ENCODE peak calls at places on chromosomes 3 and 15, in six cellular contexts. One of them, this sample, is unnamed.
A peak's percentile ranks its signal among the peaks of the same experiment; 100 is the strongest.

GRCh38 chr3:73511555-73511954 is 113.2 kb downstream of the PDZRN3 start:
- DNase-seq in left lung: no peak
- DNase-seq in transverse colon: peak; percentile 24
- DNase-seq in IMR-90: no peak
- DNase-seq in upper lobe of right lung: no peak
- DNase-seq in thoracic aorta: no peak
- DNase-seq in this sample: no peak

GRCh38 chr3:192284443-192285072 is 442.8 kb downstream of the FGF12 start:
- DNase-seq in left lung: no peak
- DNase-seq in transverse colon: no peak
- DNase-seq in IMR-90: no peak
- DNase-seq in upper lobe of right lung: no peak
- DNase-seq in thoracic aorta: no peak
- DNase-seq in this sample: no peak

GRCh38 chr3:188421151-188421821 is 267.3 kb downstream of the LPP start:
- DNase-seq in left lung: no peak
- DNase-seq in transverse colon: no peak
- DNase-seq in IMR-90: peak; percentile 90
- DNase-seq in upper lobe of right lung: no peak
- DNase-seq in thoracic aorta: no peak
- DNase-seq in this sample: no peak

GRCh38 chr3:2212211-2212610 is 113.5 kb downstream of the CNTN4 start:
- DNase-seq in left lung: no peak
- DNase-seq in transverse colon: no peak
- DNase-seq in IMR-90: no peak
- DNase-seq in upper lobe of right lung: no peak
- DNase-seq in thoracic aorta: no peak
- DNase-seq in this sample: no peak

GRCh38 chr3:43162573-43163084 is 56.8 kb upstream of the POMGNT2 start:
- DNase-seq in left lung: no peak
- DNase-seq in transverse colon: no peak
- DNase-seq in IMR-90: no peak
- DNase-seq in upper lobe of right lung: no peak
- DNase-seq in thoracic aorta: no peak
- DNase-seq in this sample: no peak

GRCh38 chr15:85331666-85332261 is 48.6 kb upstream of the AKAP13 start:
- DNase-seq in left lung: no peak
- DNase-seq in transverse colon: no peak
- DNase-seq in IMR-90: no peak
- DNase-seq in upper lobe of right lung: no peak
- DNase-seq in thoracic aorta: no peak
- DNase-seq in this sample: no peak

GRCh38 chr15:39362832-39363561 is 217.9 kb upstream of the THBS1 start:
- DNase-seq in left lung: no peak
- DNase-seq in transverse colon: no peak
- DNase-seq in IMR-90: peak; percentile 96
- DNase-seq in upper lobe of right lung: no peak
- DNase-seq in thoracic aorta: no peak
- DNase-seq in this sample: no peak

GRCh38 chr3:12437223-12437605 is 47.1 kb upstream of the TSEN2 start:
- DNase-seq in left lung: no peak
- DNase-seq in transverse colon: no peak
- DNase-seq in IMR-90: no peak
- DNase-seq in upper lobe of right lung: no peak
- DNase-seq in thoracic aorta: no peak
- DNase-seq in this sample: no peak

GRCh38 chr3:128572644-128573105 is 77.9 kb downstream of the RPN1 start:
- DNase-seq in left lung: no peak
- DNase-seq in transverse colon: peak; percentile 17
- DNase-seq in IMR-90: no peak
- DNase-seq in upper lobe of right lung: no peak
- DNase-seq in thoracic aorta: no peak
- DNase-seq in this sample: no peak

GRCh38 chr3:179898024-179898423 is 138.7 kb downstream of the PEX5L start:
- DNase-seq in left lung: no peak
- DNase-seq in transverse colon: no peak
- DNase-seq in IMR-90: peak; percentile 55
- DNase-seq in upper lobe of right lung: no peak
- DNase-seq in thoracic aorta: no peak
- DNase-seq in this sample: no peak

GRCh38 chr3:23889401-23889800 is 27.4 kb downstream of the NKIRAS1 start:
- DNase-seq in left lung: no peak
- DNase-seq in transverse colon: no peak
- DNase-seq in IMR-90: no peak
- DNase-seq in upper lobe of right lung: no peak
- DNase-seq in thoracic aorta: no peak
- DNase-seq in this sample: no peak

GRCh38 chr3:45273681-45274515 is 47.8 kb upstream of the TMEM158 start:
- DNase-seq in left lung: no peak
- DNase-seq in transverse colon: no peak
- DNase-seq in IMR-90: peak; percentile 49
- DNase-seq in upper lobe of right lung: no peak
- DNase-seq in thoracic aorta: no peak
- DNase-seq in this sample: no peak

GRCh38 chr3:186464424-186465093 is 79.6 kb downstream of the CRYGS start:
- DNase-seq in left lung: no peak
- DNase-seq in transverse colon: no peak
- DNase-seq in IMR-90: no peak
- DNase-seq in upper lobe of right lung: no peak
- DNase-seq in thoracic aorta: no peak
- DNase-seq in this sample: no peak

GRCh38 chr3:78029775-78030174 is 989.9 kb downstream of the ROBO2 start:
- DNase-seq in left lung: peak; percentile 71
- DNase-seq in transverse colon: no peak
- DNase-seq in IMR-90: no peak
- DNase-seq in upper lobe of right lung: peak; percentile 60
- DNase-seq in thoracic aorta: no peak
- DNase-seq in this sample: no peak

GRCh38 chr15:66946578-66947164 is 118.7 kb upstream of the SMAD3 start:
- DNase-seq in left lung: peak; percentile 86
- DNase-seq in transverse colon: peak; percentile 78
- DNase-seq in IMR-90: peak; percentile 70
- DNase-seq in upper lobe of right lung: peak; percentile 77
- DNase-seq in thoracic aorta: no peak
- DNase-seq in this sample: peak; percentile 39

GRCh38 chr3:29955413-29955812 is 651.0 kb upstream of the TGFBR2 start:
- DNase-seq in left lung: no peak
- DNase-seq in transverse colon: no peak
- DNase-seq in IMR-90: no peak
- DNase-seq in upper lobe of right lung: no peak
- DNase-seq in thoracic aorta: no peak
- DNase-seq in this sample: no peak

GRCh38 chr3:152622813-152623167 is 212.1 kb upstream of the P2RY1 start:
- DNase-seq in left lung: no peak
- DNase-seq in transverse colon: no peak
- DNase-seq in IMR-90: no peak
- DNase-seq in upper lobe of right lung: no peak
- DNase-seq in thoracic aorta: no peak
- DNase-seq in this sample: no peak

GRCh38 chr3:79383402-79384012 is 384.3 kb downstream of the ROBO1 start:
- DNase-seq in left lung: no peak
- DNase-seq in transverse colon: no peak
- DNase-seq in IMR-90: peak; percentile 39
- DNase-seq in upper lobe of right lung: no peak
- DNase-seq in thoracic aorta: no peak
- DNase-seq in this sample: no peak

GRCh38 chr15:101028772-101029438 is 109.7 kb downstream of the LRRK1 start:
- DNase-seq in left lung: no peak
- DNase-seq in transverse colon: peak; percentile 4
- DNase-seq in IMR-90: no peak
- DNase-seq in upper lobe of right lung: peak; percentile 23
- DNase-seq in thoracic aorta: no peak
- DNase-seq in this sample: no peak

GRCh38 chr3:34073141-34073540 is 274.7 kb downstream of the PDCD6IP start:
- DNase-seq in left lung: no peak
- DNase-seq in transverse colon: no peak
- DNase-seq in IMR-90: no peak
- DNase-seq in upper lobe of right lung: no peak
- DNase-seq in thoracic aorta: no peak
- DNase-seq in this sample: no peak

GRCh38 chr3:123081718-123082369 is 15.0 kb downstream of the PDIA5 start:
- DNase-seq in left lung: no peak
- DNase-seq in transverse colon: no peak
- DNase-seq in IMR-90: no peak
- DNase-seq in upper lobe of right lung: no peak
- DNase-seq in thoracic aorta: no peak
- DNase-seq in this sample: no peak

GRCh38 chr3:57224856-57225255 is 2.7 kb upstream of the APPL1 start:
- DNase-seq in left lung: no peak
- DNase-seq in transverse colon: no peak
- DNase-seq in IMR-90: peak; percentile 6
- DNase-seq in upper lobe of right lung: no peak
- DNase-seq in thoracic aorta: no peak
- DNase-seq in this sample: no peak

GRCh38 chr3:187919990-187920389 is 174.7 kb upstream of the BCL6 start:
- DNase-seq in left lung: no peak
- DNase-seq in transverse colon: no peak
- DNase-seq in IMR-90: peak; percentile 78
- DNase-seq in upper lobe of right lung: no peak
- DNase-seq in thoracic aorta: no peak
- DNase-seq in this sample: no peak

GRCh38 chr3:61669676-61670299 is 108.4 kb downstream of the PTPRG start:
- DNase-seq in left lung: no peak
- DNase-seq in transverse colon: peak; percentile 50
- DNase-seq in IMR-90: no peak
- DNase-seq in upper lobe of right lung: no peak
- DNase-seq in thoracic aorta: no peak
- DNase-seq in this sample: peak; percentile 56

GRCh38 chr15:63530235-63530634 is 25.8 kb downstream of the USP3 start:
- DNase-seq in left lung: no peak
- DNase-seq in transverse colon: no peak
- DNase-seq in IMR-90: no peak
- DNase-seq in upper lobe of right lung: no peak
- DNase-seq in thoracic aorta: no peak
- DNase-seq in this sample: no peak

GRCh38 chr3:14144423-14145075 is 19.7 kb downstream of the TMEM43 start:
- DNase-seq in left lung: no peak
- DNase-seq in transverse colon: peak; percentile 59
- DNase-seq in IMR-90: peak; percentile 99
- DNase-seq in upper lobe of right lung: no peak
- DNase-seq in thoracic aorta: peak; percentile 68
- DNase-seq in this sample: peak; percentile 76

GRCh38 chr15:48696627-48697312 is 51.3 kb upstream of the FBN1 start:
- DNase-seq in left lung: no peak
- DNase-seq in transverse colon: no peak
- DNase-seq in IMR-90: peak; percentile 58
- DNase-seq in upper lobe of right lung: no peak
- DNase-seq in thoracic aorta: no peak
- DNase-seq in this sample: no peak

GRCh38 chr3:112001516-112001915 is 2.8 kb downstream of the TAGLN3 start:
- DNase-seq in left lung: no peak
- DNase-seq in transverse colon: no peak
- DNase-seq in IMR-90: no peak
- DNase-seq in upper lobe of right lung: no peak
- DNase-seq in thoracic aorta: no peak
- DNase-seq in this sample: no peak
- H3K27me3 ChIP-seq in left lung: peaks cover 33% of the 10 kb centered on the region
- H3K27me3 ChIP-seq in transverse colon: peaks cover 23% of the 10 kb centered on the region
- H3K27me3 ChIP-seq in IMR-90: no peaks in the 10 kb centered on the region
- H3K27me3 ChIP-seq in upper lobe of right lung: peaks cover 10% of the 10 kb centered on the region
- H3K27me3 ChIP-seq in thoracic aorta: no peaks in the 10 kb centered on the region
- H3K27me3 ChIP-seq in this sample: peaks cover 19% of the 10 kb centered on the region

GRCh38 chr15:91941871-91942270 is 88.4 kb downstream of the SLCO3A1 start:
- DNase-seq in left lung: no peak
- DNase-seq in transverse colon: no peak
- DNase-seq in IMR-90: no peak
- DNase-seq in upper lobe of right lung: no peak
- DNase-seq in thoracic aorta: no peak
- DNase-seq in this sample: no peak

GRCh38 chr15:91944334-91944733 is 90.8 kb downstream of the SLCO3A1 start:
- DNase-seq in left lung: no peak
- DNase-seq in transverse colon: no peak
- DNase-seq in IMR-90: no peak
- DNase-seq in upper lobe of right lung: no peak
- DNase-seq in thoracic aorta: no peak
- DNase-seq in this sample: no peak

GRCh38 chr15:91940466-91941381 is 87.2 kb downstream of the SLCO3A1 start:
- DNase-seq in left lung: no peak
- DNase-seq in transverse colon: no peak
- DNase-seq in IMR-90: no peak
- DNase-seq in upper lobe of right lung: peak; percentile 79
- DNase-seq in thoracic aorta: no peak
- DNase-seq in this sample: no peak

GRCh38 chr15:91945385-91945784 is 91.9 kb downstream of the SLCO3A1 start:
- DNase-seq in left lung: no peak
- DNase-seq in transverse colon: no peak
- DNase-seq in IMR-90: no peak
- DNase-seq in upper lobe of right lung: no peak
- DNase-seq in thoracic aorta: no peak
- DNase-seq in this sample: no peak

GRCh38 chr15:91942676-91943417 is 89.3 kb downstream of the SLCO3A1 start:
- DNase-seq in left lung: peak; percentile 82
- DNase-seq in transverse colon: peak; percentile 84
- DNase-seq in IMR-90: peak; percentile 89
- DNase-seq in upper lobe of right lung: peak; percentile 81
- DNase-seq in thoracic aorta: peak; percentile 66
- DNase-seq in this sample: peak; percentile 78
- H3K27ac ChIP-seq in left lung: peak overlapping the region; percentile 93
- H3K27ac ChIP-seq in transverse colon: peak overlapping the region; percentile 86
- H3K27ac ChIP-seq in IMR-90: peak overlapping the region; percentile 21
- H3K27ac ChIP-seq in upper lobe of right lung: peak overlapping the region; percentile 87
- H3K27ac ChIP-seq in thoracic aorta: no peak overlapping the region
- H3K27ac ChIP-seq in this sample: peak overlapping the region; percentile 43

GRCh38 chr3:54773251-54773650 is 154.6 kb downstream of the LRTM1 start:
- DNase-seq in left lung: no peak
- DNase-seq in transverse colon: no peak
- DNase-seq in IMR-90: no peak
- DNase-seq in upper lobe of right lung: no peak
- DNase-seq in thoracic aorta: no peak
- DNase-seq in this sample: no peak

GRCh38 chr3:54777141-54777540 is 150.7 kb downstream of the LRTM1 start:
- DNase-seq in left lung: no peak
- DNase-seq in transverse colon: no peak
- DNase-seq in IMR-90: no peak
- DNase-seq in upper lobe of right lung: no peak
- DNase-seq in thoracic aorta: no peak
- DNase-seq in this sample: no peak

GRCh38 chr3:54780336-54780735 is 147.5 kb downstream of the LRTM1 start:
- DNase-seq in left lung: no peak
- DNase-seq in transverse colon: no peak
- DNase-seq in IMR-90: no peak
- DNase-seq in upper lobe of right lung: no peak
- DNase-seq in thoracic aorta: no peak
- DNase-seq in this sample: no peak

GRCh38 chr3:54772707-54773106 is 155.2 kb downstream of the LRTM1 start:
- DNase-seq in left lung: no peak
- DNase-seq in transverse colon: no peak
- DNase-seq in IMR-90: no peak
- DNase-seq in upper lobe of right lung: no peak
- DNase-seq in thoracic aorta: no peak
- DNase-seq in this sample: no peak

GRCh38 chr3:54776601-54777000 is 151.3 kb downstream of the LRTM1 start:
- DNase-seq in left lung: no peak
- DNase-seq in transverse colon: no peak
- DNase-seq in IMR-90: no peak
- DNase-seq in upper lobe of right lung: no peak
- DNase-seq in thoracic aorta: no peak
- DNase-seq in this sample: no peak
- H3K27me3 ChIP-seq in left lung: no peaks in the 10 kb centered on the region
- H3K27me3 ChIP-seq in transverse colon: no peaks in the 10 kb centered on the region
- H3K27me3 ChIP-seq in IMR-90: peaks cover 9% of the 10 kb centered on the region
- H3K27me3 ChIP-seq in upper lobe of right lung: no peaks in the 10 kb centered on the region
- H3K27me3 ChIP-seq in thoracic aorta: no peaks in the 10 kb centered on the region
- H3K27me3 ChIP-seq in this sample: no peaks in the 10 kb centered on the region

GRCh38 chr3:48423241-48423882 is 6.5 kb downstream of the PLXNB1 start:
- DNase-seq in left lung: no peak
- DNase-seq in transverse colon: no peak
- DNase-seq in IMR-90: no peak
- DNase-seq in upper lobe of right lung: no peak
- DNase-seq in thoracic aorta: no peak
- DNase-seq in this sample: no peak
- H3K27ac ChIP-seq in left lung: no peak overlapping the region
- H3K27ac ChIP-seq in transverse colon: no peak overlapping the region
- H3K27ac ChIP-seq in IMR-90: no peak overlapping the region
- H3K27ac ChIP-seq in upper lobe of right lung: no peak overlapping the region
- H3K27ac ChIP-seq in thoracic aorta: peak overlapping the region; percentile 15
- H3K27ac ChIP-seq in this sample: no peak overlapping the region